ENCODE peak calls at places on chromosomes 3 and 15, in six cellular contexts. L is fibroblast of villous mesenchyme, M is SJSA1, U is right cardiac atrium, X is thyroid gland, Z is GM12865. B is an unnamed sample.

GRCh38 chr15:80484312-80484981 is 80.3 kb downstream of the ARNT2 start:
- DNase-seq in M (no peak), U (no peak), X (no peak), L (peak; percentile 87), Z (no peak), B (no peak)

GRCh38 chr3:49998326-49998725 is 58.4 kb downstream of the RBM6 start:
- DNase-seq in L (peak; percentile 55), X (no peak), U (no peak), Z (no peak), M (no peak), B (peak; percentile 57)

GRCh38 chr3:105402287-105402801 is 35.6 kb downstream of the ALCAM start:
- DNase-seq in L (peak; percentile 24), X (no peak), M (peak; percentile 56), Z (no peak), U (no peak), B (no peak)

GRCh38 chr15:68986292-68986691 is 28.2 kb upstream of the NOX5 start:
- DNase-seq in L (no peak), X (no peak), U (no peak), M (no peak), Z (no peak), B (no peak)

GRCh38 chr15:30958219-30958618 is 33.2 kb downstream of the MTMR10 start:
- DNase-seq in M (no peak), U (no peak), Z (no peak), L (no peak), X (no peak), B (no peak)

GRCh38 chr3:56921573-56922571 is 120.1 kb upstream of the ARHGEF3 start:
- DNase-seq in X (peak; percentile 63), M (peak; percentile 30), L (peak; percentile 97), Z (peak; percentile 48), U (peak; percentile 65), B (peak; percentile 8)

GRCh38 chr15:65318870-65319356 is 14.4 kb downstream of the RNU5B-1 start:
- DNase-seq in L (peak; percentile 78), X (peak; percentile 76), U (peak; percentile 90), M (peak; percentile 59), Z (peak; percentile 75), B (peak; percentile 71)

GRCh38 chr3:177336841-177337430 is 139.7 kb upstream of the TBL1XR1 start:
- DNase-seq in X (no peak), U (no peak), Z (no peak), L (peak; percentile 10), M (no peak), B (no peak)

GRCh38 chr3:39752751-39753150 is 56.7 kb upstream of the MYRIP start:
- DNase-seq in L (no peak), U (no peak), M (no peak), X (no peak), Z (no peak), B (no peak)

GRCh38 chr3:190514163-190515153 is 573 bp downstream of the IL1RAP start:
- DNase-seq in L (peak; percentile 75), Z (peak; percentile 27), M (peak; percentile 57), X (peak; percentile 34), U (peak; percentile 73), B (peak; percentile 48)

GRCh38 chr3:13393427-13394360 is 26.4 kb downstream of the NUP210 start:
- DNase-seq in M (no peak), L (no peak), X (no peak), U (no peak), Z (no peak), B (no peak)

GRCh38 chr15:80984856-80985255 is 4.8 kb downstream of the MESD start:
- DNase-seq in X (no peak), L (peak; percentile 45), U (no peak), Z (peak; percentile 20), M (no peak), B (no peak)

GRCh38 chr15:25501828-25502446 is 63.1 kb upstream of the UBE3A start:
- DNase-seq in U (no peak), M (peak; percentile 10), Z (peak; percentile 13), L (peak; percentile 16), X (peak; percentile 72), B (no peak)

GRCh38 chr3:139378587-139378986 is 10.9 kb downstream of the COPB2 start:
- DNase-seq in M (no peak), Z (no peak), X (no peak), L (no peak), U (no peak), B (no peak)

GRCh38 chr15:32936283-32936918 is 218.6 kb downstream of the GREM1 start:
- DNase-seq in M (peak; percentile 24), L (peak; percentile 71), U (no peak), X (no peak), Z (peak; percentile 7), B (no peak)

GRCh38 chr15:40241305-40242215 is 2.7 kb downstream of the PAK6 start:
- DNase-seq in Z (no peak), L (no peak), U (no peak), X (no peak), M (no peak), B (no peak)

GRCh38 chr3:161305095-161305991 is 66.0 kb downstream of the SPTSSB start:
- DNase-seq in L (peak; percentile 14), M (peak; percentile 2), Z (peak; percentile 28), U (no peak), X (no peak), B (no peak)

GRCh38 chr3:10551821-10552630 is 46.6 kb upstream of the ATP2B2 start:
- DNase-seq in M (peak; percentile 47), U (peak; percentile 75), L (no peak), X (no peak), Z (peak; percentile 16), B (no peak)

GRCh38 chr15:75732809-75733451 is 20.3 kb upstream of the CSPG4 start:
- DNase-seq in M (peak; percentile 66), Z (peak; percentile 70), X (peak; percentile 65), L (peak; percentile 75), U (peak; percentile 86), B (peak; percentile 54)

GRCh38 chr3:19917167-19917566 is 16.9 kb downstream of the EFHB start:
- DNase-seq in L (no peak), U (no peak), X (no peak), Z (no peak), M (no peak), B (no peak)

GRCh38 chr15:66815322-66815721 is 113.3 kb downstream of the SMAD6 start:
- DNase-seq in M (peak; percentile 36), L (peak; percentile 92), X (no peak), U (no peak), Z (no peak), B (no peak)

GRCh38 chr3:184488577-184488976 is 73.0 kb upstream of the EPHB3 start:
- DNase-seq in U (no peak), Z (no peak), L (no peak), X (no peak), M (no peak), B (no peak)

GRCh38 chr3:154427685-154428291 is 2.2 kb downstream of the GPR149 start:
- DNase-seq in U (no peak), X (no peak), M (no peak), L (no peak), Z (no peak), B (no peak)

GRCh38 chr3:154431043-154431442 is 1.1 kb upstream of the GPR149 start:
- DNase-seq in X (no peak), M (no peak), L (no peak), Z (no peak), U (no peak), B (no peak)

GRCh38 chr3:154428369-154429206 is 1.4 kb downstream of the GPR149 start:
- DNase-seq in U (no peak), Z (no peak), L (no peak), X (no peak), M (no peak), B (peak; percentile 5)

GRCh38 chr3:154430014-154430413 is at the start of gene GPR149:
- DNase-seq in U (no peak), Z (no peak), X (peak; percentile 25), M (no peak), L (no peak), B (peak; percentile 4)
- H3K4me3 ChIP-seq in U (no peak within 1 kb of the TSS), Z (no peak within 1 kb of the TSS), X (no peak within 1 kb of the TSS), M (no peak within 1 kb of the TSS), L (no peak within 1 kb of the TSS), B (no peak within 1 kb of the TSS)

GRCh38 chr15:55588818-55589122 is 625 bp upstream of the PYGO1 start:
- DNase-seq in U (no peak), L (no peak), X (peak; percentile 37), Z (no peak), M (no peak), B (no peak)
- H3K4me3 ChIP-seq in U (peak overlapping the region; percentile 93), L (peak overlapping the region; percentile 60), X (peak overlapping the region; percentile 52), Z (peak overlapping the region; percentile 4), M (peak overlapping the region; percentile 80), B (peak overlapping the region; percentile 72)

GRCh38 chr3:80230954-80231353 is 463.2 kb upstream of the ROBO1 start:
- DNase-seq in M (no peak), U (no peak), X (no peak), Z (no peak), L (no peak), B (no peak)

GRCh38 chr3:80232760-80233159 is 465.0 kb upstream of the ROBO1 start:
- DNase-seq in L (peak; percentile 59), X (no peak), M (peak; percentile 52), U (no peak), Z (no peak), B (no peak)

DNA sequence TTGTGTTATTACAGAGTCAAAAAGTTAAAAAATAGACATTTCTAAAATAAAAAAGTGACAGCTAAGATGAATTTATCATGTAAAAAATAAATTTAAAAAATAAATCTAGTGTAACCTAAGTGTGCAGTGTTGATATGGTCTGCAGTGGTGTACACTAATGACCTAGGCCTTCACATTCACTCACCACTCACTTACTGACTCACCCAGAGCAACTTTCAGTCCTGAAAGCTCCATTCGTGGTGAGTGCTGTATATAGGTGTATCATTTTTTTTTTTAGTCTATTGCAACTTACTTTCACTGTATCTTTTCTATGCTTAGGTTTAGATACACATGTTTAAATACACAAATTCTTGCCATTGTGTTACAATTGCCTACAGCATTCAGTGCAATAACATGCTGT is 459.4 kb upstream of the ROBO1 start:
- DNase-seq in L (no peak), U (no peak), X (no peak), Z (no peak), M (no peak), B (no peak)
- H3K4me3 ChIP-seq in L (no peak overlapping the region), U (no peak overlapping the region), X (no peak overlapping the region), Z (no peak overlapping the region), M (no peak overlapping the region), B (no peak overlapping the region)

DNA sequence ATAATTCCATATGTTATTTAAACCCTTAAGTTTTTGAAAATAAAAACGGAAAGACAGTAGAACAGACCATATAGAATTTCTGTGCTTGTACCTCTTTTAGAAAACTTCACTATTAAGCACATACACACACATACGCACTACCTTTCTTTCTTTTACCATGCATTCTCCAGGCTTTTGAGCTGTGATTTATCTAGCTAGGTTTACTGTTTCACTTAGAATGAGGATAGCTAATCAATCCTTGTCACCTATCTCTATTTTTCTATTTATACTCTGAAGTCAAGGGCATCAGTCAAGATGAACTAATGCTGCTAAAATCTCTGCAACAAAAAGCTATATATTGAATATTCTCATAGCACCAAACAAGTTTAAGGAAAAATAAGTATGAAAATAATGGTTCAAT is 43.2 kb downstream of the GOLIM4 start:
- DNase-seq in M (no peak), X (no peak), L (no peak), U (no peak), Z (no peak), B (no peak)
- H3K4me3 ChIP-seq in M (no peak overlapping the region), X (no peak overlapping the region), L (no peak overlapping the region), U (peak overlapping the region; percentile 10), Z (no peak overlapping the region), B (no peak overlapping the region)

B was measured in prostate gland.